ENCODE peak calls at places on chromosomes 4 and X, in nine cellular contexts. E is Kasumi-1; W is OCI-M1; C is nephron progenitor cell; D is EL; J is Peyer's patch; U is ACHN; T is glutamatergic neuron; L is CD8-positive, alpha-beta T cell. Q is an unnamed sample.

GRCh38 chrX:107448625-107449468 is 605 bp upstream of the FRMPD3 start:
- DNase-seq in E (peak), W (no peak), C (peak), D (peak), J (no peak), U (no peak), T (peak), L (no peak), Q (no peak)

GRCh38 chrX:66110112-66110511 is 53.9 kb upstream of the HEPH start:
- DNase-seq in E (peak), W (peak), C (no peak), D (peak), J (peak), U (peak), T (no peak), L (no peak), Q (peak)

GRCh38 chrX:57583477-57583876 is 8.3 kb upstream of the ZXDB start:
- DNase-seq in E (no peak), W (no peak), C (no peak), D (no peak), J (no peak), U (no peak), T (no peak), L (no peak), Q (no peak)

GRCh38 chr4:82043081-82043808 is 330.5 kb downstream of the HNRNPD start:
- DNase-seq in E (no peak), W (peak), C (peak), D (no peak), J (no peak), U (no peak), T (peak), L (no peak), Q (no peak)

GRCh38 chr4:40586034-40586433 is 43.6 kb downstream of the RBM47 start:
- DNase-seq in E (no peak), W (no peak), C (no peak), D (no peak), J (no peak), U (no peak), T (no peak), L (no peak), Q (peak)

GRCh38 chr4:93791570-93792195 is 36.9 kb upstream of the ATOH1 start:
- DNase-seq in E (peak), W (peak), C (peak), D (peak), J (no peak), U (peak), T (peak), L (no peak), Q (peak)

GRCh38 chr4:145614235-145614615 is 5.0 kb upstream of the MMAA start:
- DNase-seq in E (no peak), W (no peak), C (no peak), D (no peak), J (no peak), U (peak), T (no peak), L (no peak), Q (no peak)

GRCh38 chr4:93897559-93897958 is 69.0 kb downstream of the ATOH1 start:
- DNase-seq in E (peak), W (peak), C (no peak), D (peak), J (no peak), U (no peak), T (no peak), L (no peak), Q (no peak)

GRCh38 chr4:124980276-124980752 is 267.8 kb upstream of the ANKRD50 start:
- DNase-seq in E (no peak), W (no peak), C (no peak), D (peak), J (no peak), U (no peak), T (no peak), L (no peak), Q (peak)

GRCh38 chr4:94561249-94562024 is 109.7 kb downstream of the PDLIM5 start:
- DNase-seq in E (no peak), W (no peak), C (no peak), D (peak), J (no peak), U (no peak), T (no peak), L (no peak), Q (peak)

GRCh38 chr4:66906314-66906713 is 639.0 kb downstream of the CENPC start:
- DNase-seq in E (no peak), W (no peak), C (no peak), D (no peak), J (no peak), U (no peak), T (no peak), L (no peak), Q (no peak)

GRCh38 chr4:41213563-41214157 is 682 bp downstream of the APBB2 start:
- DNase-seq in E (no peak), W (no peak), C (peak), D (peak), J (no peak), U (no peak), T (peak), L (no peak), Q (no peak)